ENCODE peak calls at places on chromosome 18, in eight cellular contexts. I is neuronal stem cell, O is lower lobe of right lung, L is pancreas, J is sigmoid colon, S is aorta, N is thoracic aorta, V is fibroblast of lung. B is an unnamed sample.

GRCh38 chr18:65988371-65988770 is 237.6 kb downstream of the CDH7 start:
- DNase-seq in I (no peak), O (no peak), L (no peak), J (no peak), S (no peak), N (no peak), V (no peak), B (no peak)

GRCh38 chr18:54717673-54718435 is 110.4 kb upstream of the RAB27B start:
- DNase-seq in I (no peak), O (no peak), L (no peak), J (no peak), S (no peak), N (no peak), V (no peak), B (no peak)

GRCh38 chr18:62327977-62328376 is 2.9 kb downstream of the TNFRSF11A start:
- DNase-seq in I (no peak), O (no peak), L (no peak), J (no peak), S (no peak), N (no peak), V (no peak), B (no peak)

GRCh38 chr18:48931680-48932461 is 18.9 kb downstream of the SMAD7 start:
- DNase-seq in I (no peak), O (no peak), L (no peak), J (no peak), S (peak; percentile 67), N (no peak), V (no peak), B (peak; percentile 62)

GRCh38 chr18:77105021-77105420 is 27.6 kb downstream of the MBP start:
- DNase-seq in I (no peak), O (no peak), L (no peak), J (no peak), S (no peak), N (no peak), V (no peak), B (no peak)

GRCh38 chr18:61950371-61950770 is 57.6 kb upstream of the RNF152 start:
- DNase-seq in I (no peak), O (no peak), L (no peak), J (no peak), S (no peak), N (no peak), V (no peak), B (no peak)

GRCh38 chr18:34726286-34727004 is 16.3 kb downstream of the DTNA start:
- DNase-seq in I (no peak), O (no peak), L (no peak), J (no peak), S (no peak), N (no peak), V (no peak), B (no peak)

GRCh38 chr18:44852216-44852615 is 171.5 kb downstream of the SETBP1 start:
- DNase-seq in I (no peak), O (no peak), L (no peak), J (no peak), S (no peak), N (no peak), V (no peak), B (no peak)

GRCh38 chr18:28136071-28136470 is 40.9 kb downstream of the CDH2 start:
- DNase-seq in I (no peak), O (no peak), L (no peak), J (no peak), S (no peak), N (no peak), V (no peak), B (no peak)

GRCh38 chr18:70372450-70373061 is 83.7 kb downstream of the SOCS6 start:
- DNase-seq in I (no peak), O (no peak), L (no peak), J (no peak), S (no peak), N (no peak), V (no peak), B (no peak)

GRCh38 chr18:77086656-77087390 is 45.8 kb downstream of the MBP start:
- DNase-seq in I (no peak), O (no peak), L (no peak), J (no peak), S (peak; percentile 81), N (no peak), V (peak; percentile 42), B (no peak)

GRCh38 chr18:73980289-73980979 is 167.2 kb downstream of the FBXO15 start:
- DNase-seq in I (peak; percentile 32), O (no peak), L (no peak), J (no peak), S (no peak), N (no peak), V (no peak), B (no peak)

GRCh38 chr18:34873966-34874365 is 163.9 kb downstream of the DTNA start:
- DNase-seq in I (no peak), O (no peak), L (no peak), J (no peak), S (no peak), N (no peak), V (no peak), B (no peak)

GRCh38 chr18:67381608-67382150 is 134.8 kb downstream of the DSEL start:
- DNase-seq in I (no peak), O (no peak), L (no peak), J (no peak), S (no peak), N (no peak), V (no peak), B (no peak)

GRCh38 chr18:50454379-50455005 is 79.6 kb downstream of the SKA1 start:
- DNase-seq in I (no peak), O (no peak), L (no peak), J (no peak), S (no peak), N (no peak), V (no peak), B (no peak)

DNA sequence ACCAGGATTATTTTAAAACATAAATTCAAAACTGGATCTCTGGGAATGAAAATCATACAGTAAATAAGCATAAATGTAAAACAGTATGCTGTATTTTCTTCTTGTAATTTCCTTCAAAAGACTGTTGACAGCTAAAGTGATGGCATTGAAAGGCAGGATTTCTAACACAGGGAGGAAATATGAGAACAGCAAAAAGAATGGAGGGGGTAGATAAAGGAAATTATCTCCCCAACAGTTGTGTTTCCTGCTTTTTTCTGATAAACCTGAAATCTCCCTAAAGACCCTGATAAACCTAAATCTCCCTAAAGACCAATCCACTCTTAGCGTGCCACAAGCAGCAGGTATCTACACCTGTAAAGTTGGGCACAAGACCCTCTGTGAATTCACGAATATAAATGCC is 50.8 kb downstream of the PIAS2 start:
- DNase-seq in I (no peak), O (no peak), L (no peak), J (no peak), S (no peak), N (no peak), V (no peak), B (no peak)
- H3K9me3 ChIP-seq in I (peaks cover 22% of the 10 kb centered on the region), O (peaks cover 15% of the 10 kb centered on the region), L (no peaks in the 10 kb centered on the region), J (peaks cover 10% of the 10 kb centered on the region), S (peaks cover 3% of the 10 kb centered on the region), N (peaks cover 14% of the 10 kb centered on the region), V (no peaks in the 10 kb centered on the region), B (peaks cover 22% of the 10 kb centered on the region)

DNA sequence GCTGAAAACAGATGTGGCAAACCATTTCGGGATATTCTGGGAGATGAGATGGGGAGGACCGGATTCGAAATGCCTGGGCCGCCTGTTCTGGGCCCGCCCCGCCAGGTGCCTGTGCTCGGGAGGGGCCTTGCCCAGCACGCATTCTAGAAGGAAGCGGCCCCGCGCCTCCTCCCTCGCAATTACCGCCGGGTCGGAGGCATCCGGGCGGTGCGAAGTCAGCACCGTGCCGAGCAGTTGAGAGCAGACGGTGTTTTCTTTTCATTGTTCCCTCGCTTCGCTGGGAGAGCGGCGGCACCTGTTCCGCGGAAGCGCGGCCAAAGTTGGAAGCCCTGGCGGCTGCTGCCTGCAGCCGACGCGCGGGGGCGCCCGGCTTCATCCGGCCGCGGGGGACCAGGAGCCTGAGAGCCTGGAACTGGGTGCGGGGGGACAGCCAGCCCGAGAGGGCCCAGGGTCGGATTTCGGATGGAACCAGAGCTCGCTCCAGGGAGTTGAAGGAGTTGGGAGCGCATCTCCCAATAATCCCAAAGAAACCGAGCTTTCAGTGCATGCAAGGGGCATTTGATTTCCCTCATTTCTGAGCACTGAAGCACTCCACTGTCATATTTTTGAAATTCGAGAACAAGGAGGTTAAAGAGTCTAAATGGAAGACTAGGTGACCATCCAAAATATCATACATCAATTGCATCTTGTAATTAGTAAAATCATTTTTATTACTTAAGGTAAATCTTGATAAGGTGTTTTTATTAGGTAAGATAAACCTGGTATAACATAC is 241.8 kb upstream of the RAB12 start:
- DNase-seq in I (peak; percentile 58), O (peak; percentile 62), L (peak; percentile 47), J (no peak), S (peak; percentile 79), N (no peak), V (no peak), B (no peak)
- H3K4me3 ChIP-seq in I (no peak overlapping the region), O (peak overlapping the region; percentile 41), L (no peak overlapping the region), J (peak overlapping the region; percentile 19), S (no peak overlapping the region), N (peak overlapping the region; percentile 69), V (peak overlapping the region; percentile 46), B (peak overlapping the region; percentile 42)

DNA sequence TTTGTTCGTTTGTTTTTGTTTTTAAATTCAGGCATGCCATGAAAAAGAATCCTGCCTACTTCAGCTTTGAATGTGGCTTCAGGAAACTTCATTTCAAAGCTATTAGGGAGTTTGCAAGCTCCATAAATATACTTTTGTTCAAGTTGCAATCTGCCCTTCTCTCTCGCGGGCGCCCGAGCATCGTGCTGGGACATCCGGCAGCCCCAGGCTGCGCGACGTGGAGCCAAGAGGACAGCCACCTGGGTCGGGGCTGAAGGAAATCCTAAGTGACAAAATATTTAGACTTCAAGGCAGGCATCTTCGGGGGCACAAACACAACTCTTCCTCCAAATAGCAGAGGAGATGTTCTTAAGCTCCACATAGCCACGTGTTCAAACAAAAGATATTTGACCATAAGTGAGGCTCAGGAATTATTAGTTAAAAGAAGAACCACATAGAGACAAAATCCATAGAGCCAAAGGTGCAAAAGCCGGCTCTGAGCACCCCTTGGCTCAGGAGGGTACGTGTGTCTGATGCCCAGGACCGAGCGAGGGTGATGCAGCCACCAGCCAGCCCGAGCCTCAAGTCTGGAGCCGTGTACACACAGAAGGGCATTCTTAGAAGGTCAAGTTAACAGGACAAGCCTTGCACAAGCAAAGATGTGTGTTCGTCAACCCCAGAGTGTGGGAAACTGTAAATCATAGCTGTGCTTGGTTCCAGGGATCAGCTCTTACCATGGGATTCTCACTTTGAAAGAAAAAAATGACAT is 256.5 kb upstream of the SALL3 start:
- DNase-seq in I (no peak), O (no peak), L (no peak), J (peak; percentile 18), S (peak; percentile 38), N (no peak), V (no peak), B (peak; percentile 27)
- H3K9me3 ChIP-seq in I (no peaks in the 10 kb centered on the region), O (no peaks in the 10 kb centered on the region), L (no peaks in the 10 kb centered on the region), J (no peaks in the 10 kb centered on the region), S (peaks cover 1% of the 10 kb centered on the region), N (no peaks in the 10 kb centered on the region), V (no peaks in the 10 kb centered on the region), B (no peaks in the 10 kb centered on the region)

DNA sequence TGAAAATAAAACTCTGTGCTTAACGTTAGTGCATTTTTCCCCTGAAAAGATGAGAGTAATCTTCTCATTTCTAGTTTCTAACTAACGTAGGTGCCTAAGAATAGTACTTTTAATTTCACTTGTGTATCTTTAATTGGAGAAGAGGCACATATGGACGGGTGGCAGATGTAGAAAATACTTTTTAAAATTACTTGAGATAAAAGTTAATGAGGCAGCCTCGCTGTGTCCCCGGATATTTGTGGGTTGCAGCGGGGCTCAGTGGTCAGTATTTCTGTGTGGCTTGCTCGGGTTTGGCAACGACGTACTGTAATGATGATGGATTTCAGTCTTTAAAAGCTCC is 6.9 kb downstream of the GATA6 start:
- DNase-seq in I (no peak), O (no peak), L (no peak), J (no peak), S (no peak), N (no peak), V (no peak), B (no peak)
- H3K4me3 ChIP-seq in I (no peak overlapping the region), O (peak overlapping the region; percentile 79), L (peak overlapping the region; percentile 3), J (peak overlapping the region; percentile 40), S (peak overlapping the region; percentile 80), N (peak overlapping the region; percentile 100), V (no peak overlapping the region), B (peak overlapping the region; percentile 98)

B was measured in tibial artery.